ENCODE peak calls at places on chromosomes 3 and 15, in four cellular contexts. K, O, F and J are unnamed samples.

GRCh38 chr3:178443634-178444033 is 92.6 kb upstream of the KCNMB2 start:
- DNase-seq in K (no peak), O (no peak), F (no peak), J (no peak)

GRCh38 chr15:84929795-84930371 is 45.4 kb downstream of the SLC28A1 start:
- DNase-seq in F (no peak), O (peak; percentile 78), K (peak; percentile 97), J (no peak)

GRCh38 chr3:64238971-64239667 is 13.9 kb upstream of the PRICKLE2 start:
- DNase-seq in O (peak; percentile 40), K (peak; percentile 74), F (peak; percentile 56), J (peak; percentile 47)

GRCh38 chr15:28892789-28893610 is 7.2 kb downstream of the APBA2 start:
- DNase-seq in O (no peak), F (no peak), K (no peak), J (no peak)

GRCh38 chr3:126355777-126356372 is 1.3 kb downstream of the KLF15 start:
- DNase-seq in O (peak; percentile 83), F (peak; percentile 77), K (peak; percentile 34), J (peak; percentile 98)

GRCh38 chr3:52527732-52528595 is 5.7 kb downstream of the NT5DC2 start:
- DNase-seq in O (no peak), K (no peak), F (no peak), J (peak; percentile 32)

GRCh38 chr3:49461443-49462171 is 8.5 kb upstream of the DAG1 start:
- DNase-seq in O (no peak), K (peak; percentile 80), F (no peak), J (peak; percentile 72)

GRCh38 chr15:35293353-35294130 is 208.4 kb upstream of the NANOGP8 start:
- DNase-seq in F (no peak), O (no peak), K (peak; percentile 45), J (peak; percentile 30)

GRCh38 chr15:64152507-64153387 is 1.2 kb downstream of the SNX22 start:
- DNase-seq in K (no peak), O (no peak), F (no peak), J (peak; percentile 68)

GRCh38 chr15:65021475-65021874 is 8.0 kb downstream of the MTFMT start:
- DNase-seq in O (no peak), K (no peak), F (no peak), J (no peak)

GRCh38 chr15:63600001-63600645 is 2.9 kb downstream of the FBXL22 start:
- DNase-seq in K (peak; percentile 44), O (peak; percentile 54), F (peak; percentile 36), J (peak; percentile 74)

DNA sequence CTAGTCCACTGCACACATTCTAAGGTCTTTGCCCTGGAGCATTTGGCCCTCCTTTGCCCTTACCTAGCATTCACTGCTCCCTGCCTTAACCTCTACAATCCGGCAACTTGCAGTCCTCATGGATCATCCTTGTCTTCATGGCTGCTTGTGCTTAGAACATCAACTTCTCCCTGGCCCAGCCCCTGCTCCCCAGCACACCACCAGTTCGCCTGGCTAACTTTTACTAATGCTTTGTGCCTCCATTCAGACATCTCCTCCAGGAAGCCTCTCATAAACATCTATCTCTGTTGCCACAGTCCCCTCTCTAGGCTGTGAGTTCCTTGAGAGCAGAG is 57.1 kb downstream of the AAGAB start:
- DNase-seq in O (no peak), K (no peak), F (no peak), J (no peak)
- H3K4me3 ChIP-seq in O (no peak overlapping the region), K (no peak overlapping the region), F (no peak overlapping the region), J (no peak overlapping the region)

GRCh38 chr15:80946576-80946975 is 43.0 kb downstream of the MESD start:
- DNase-seq in F (no peak), K (no peak), O (no peak), J (no peak)

GRCh38 chr15:80948651-80949292 is 40.8 kb downstream of the MESD start:
- DNase-seq in F (no peak), O (no peak), K (no peak), J (no peak)

GRCh38 chr15:80950291-80951078 is 39.1 kb downstream of the MESD start:
- DNase-seq in O (no peak), K (no peak), F (no peak), J (no peak)

GRCh38 chr15:80951941-80952340 is 37.7 kb downstream of the MESD start:
- DNase-seq in F (no peak), O (no peak), K (no peak), J (no peak)

DNA sequence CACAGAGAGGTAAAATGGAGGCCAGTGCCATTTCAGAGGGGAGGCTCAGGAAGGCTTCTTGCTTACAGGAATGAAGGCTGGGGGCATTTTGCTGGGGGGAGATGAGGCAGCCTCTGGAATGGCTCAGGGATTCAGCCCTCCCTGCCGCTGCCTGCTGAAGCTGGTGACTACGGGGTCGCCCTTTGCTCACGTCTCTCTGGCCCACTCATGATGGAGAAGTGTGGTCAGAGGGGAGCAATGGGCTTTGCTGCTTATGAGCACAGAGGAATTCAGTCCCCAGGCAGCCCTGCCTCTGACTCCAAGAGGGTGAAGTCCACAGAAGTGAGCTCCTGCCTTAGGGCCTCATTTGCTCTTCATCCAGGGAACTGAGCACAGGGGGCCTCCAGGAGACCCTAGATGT is 39.9 kb downstream of the MESD start:
- DNase-seq in F (no peak), K (no peak), O (no peak), J (no peak)
- H3K36me3 ChIP-seq in F (peaks cover 10% of the 10 kb centered on the region), K (peaks cover 6% of the 10 kb centered on the region), O (no peaks in the 10 kb centered on the region), J (peaks cover 8% of the 10 kb centered on the region)

DNA sequence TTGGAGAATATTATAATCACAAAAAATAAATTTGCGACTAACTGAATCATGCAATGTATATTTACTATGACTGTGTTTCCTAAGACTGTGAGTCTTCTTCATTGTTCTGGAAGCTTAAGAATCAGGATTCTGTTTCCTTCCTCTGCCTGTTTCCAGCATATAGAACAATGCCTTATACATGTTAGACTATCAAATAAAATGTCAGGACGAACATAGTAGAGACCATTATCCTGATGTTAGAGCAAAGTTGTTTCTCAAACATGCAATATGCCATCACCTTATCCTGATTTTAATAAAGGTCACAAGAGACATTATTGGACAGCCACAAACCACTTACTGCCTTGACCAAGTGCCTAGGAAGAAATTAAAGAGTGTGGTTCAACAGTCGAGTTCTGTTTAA is 457.4 kb upstream of the AGTR1 start:
- DNase-seq in O (no peak), K (no peak), F (no peak), J (no peak)
- H3K27me3 ChIP-seq in O (no peaks in the 10 kb centered on the region), K (no peaks in the 10 kb centered on the region), F (no peaks in the 10 kb centered on the region), J (no peaks in the 10 kb centered on the region)

GRCh38 chr3:134406331-134407246 is 32.3 kb upstream of the AMOTL2 start:
- DNase-seq in F (peak; percentile 77), O (peak; percentile 59), K (peak; percentile 13), J (peak; percentile 86)
- H3K4me3 ChIP-seq in F (peak overlapping the region; percentile 71), O (peak overlapping the region; percentile 12), K (no peak overlapping the region), J (peak overlapping the region; percentile 47)

DNA sequence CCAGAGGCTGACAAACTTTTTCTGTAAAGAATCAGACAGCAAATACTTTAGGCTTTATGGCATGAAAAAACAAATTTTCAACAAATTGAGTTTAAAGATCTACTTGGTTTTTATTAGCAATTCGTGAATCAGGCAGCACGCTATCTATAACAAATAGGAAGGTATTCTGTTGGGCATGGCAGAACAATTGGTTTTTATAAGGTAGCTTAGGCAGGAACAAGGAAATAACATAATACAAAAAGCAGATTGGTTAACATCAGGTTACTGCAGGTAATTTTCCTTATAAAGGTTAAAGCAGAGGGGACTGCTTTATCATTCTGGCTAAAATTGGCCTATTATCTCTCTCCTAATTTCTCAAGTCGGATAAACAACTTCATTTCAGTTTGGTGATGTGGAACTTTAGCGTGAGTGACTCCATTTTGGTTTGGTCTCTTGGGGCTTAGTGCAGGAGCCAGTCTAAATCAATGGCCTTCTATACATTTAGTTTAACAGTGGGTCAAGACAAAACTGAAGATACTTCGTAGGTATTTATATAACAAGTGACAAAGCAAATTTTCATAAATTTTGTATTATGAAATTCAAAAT is 26.8 kb downstream of the ZBTB38 start:
- DNase-seq in K (no peak), F (no peak), O (no peak), J (no peak)
- H3K36me3 ChIP-seq in K (no peaks in the 10 kb centered on the region), F (no peaks in the 10 kb centered on the region), O (no peaks in the 10 kb centered on the region), J (no peaks in the 10 kb centered on the region)

DNA sequence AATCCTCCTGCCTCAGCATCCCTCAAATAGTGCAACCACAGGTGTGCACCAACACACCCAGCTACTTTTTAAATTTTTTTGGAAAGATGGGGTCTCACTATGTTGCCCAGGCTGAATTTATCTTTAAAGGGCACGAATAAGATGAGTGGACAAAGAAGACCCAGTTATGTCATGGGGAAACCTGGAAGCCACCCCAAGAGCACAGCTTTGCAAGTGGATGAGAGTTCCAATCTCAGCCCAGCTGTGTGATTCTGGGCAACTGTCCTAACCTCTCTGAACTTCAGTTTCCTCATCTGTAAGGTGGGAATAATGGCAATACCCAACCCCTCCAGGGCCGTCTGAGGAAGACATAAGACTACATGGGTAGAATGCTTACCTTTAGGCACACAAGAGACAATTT is 32.2 kb downstream of the DNAJB8 start:
- DNase-seq in K (no peak), O (no peak), F (no peak), J (no peak)
- H3K27me3 ChIP-seq in K (no peaks in the 10 kb centered on the region), O (peaks cover 24% of the 10 kb centered on the region), F (no peaks in the 10 kb centered on the region), J (peaks cover 32% of the 10 kb centered on the region)